ENCODE peak calls at places on chromosomes 7 and 10, in four cellular contexts. P is uterus, G is astrocyte, J is GM23338. C is an unnamed sample. For H3K27me3, the result is how much of the 10 kb centered on the place peaks cover.

GRCh38 chr10:1536341-1536740 is 201.0 kb downstream of the ADARB2 start:
- DNase-seq in G (no peak), J (no peak), P (no peak), C (no peak)

GRCh38 chr10:85400981-85401695 is 965.5 kb downstream of the GRID1 start:
- DNase-seq in P (no peak), J (no peak), G (no peak), C (no peak)

GRCh38 chr10:88490216-88490980 is 92.7 kb downstream of the RNLS start:
- DNase-seq in G (no peak), P (no peak), J (no peak), C (no peak)

GRCh38 chr7:47371733-47372368 is 210.1 kb downstream of the TNS3 start:
- DNase-seq in P (peak), G (peak), J (peak), C (peak)

GRCh38 chr7:5657901-5658300 is 123.6 kb downstream of the RNF216 start:
- DNase-seq in P (no peak), J (no peak), G (peak), C (no peak)

GRCh38 chr7:81004098-81004497 is 85.2 kb upstream of the SEMA3C start:
- DNase-seq in G (peak), J (no peak), P (no peak), C (no peak)

GRCh38 chr10:123463176-123463575 is 203.0 kb upstream of the GPR26 start:
- DNase-seq in P (no peak), J (no peak), G (no peak), C (no peak)

GRCh38 chr7:138033241-138033640 is 31.4 kb upstream of the CREB3L2 start:
- DNase-seq in J (no peak), G (no peak), P (no peak), C (no peak)

GRCh38 chr10:103767756-103768155 is 87.6 kb downstream of the SH3PXD2A start:
- DNase-seq in J (no peak), G (no peak), P (no peak), C (no peak)

DNA sequence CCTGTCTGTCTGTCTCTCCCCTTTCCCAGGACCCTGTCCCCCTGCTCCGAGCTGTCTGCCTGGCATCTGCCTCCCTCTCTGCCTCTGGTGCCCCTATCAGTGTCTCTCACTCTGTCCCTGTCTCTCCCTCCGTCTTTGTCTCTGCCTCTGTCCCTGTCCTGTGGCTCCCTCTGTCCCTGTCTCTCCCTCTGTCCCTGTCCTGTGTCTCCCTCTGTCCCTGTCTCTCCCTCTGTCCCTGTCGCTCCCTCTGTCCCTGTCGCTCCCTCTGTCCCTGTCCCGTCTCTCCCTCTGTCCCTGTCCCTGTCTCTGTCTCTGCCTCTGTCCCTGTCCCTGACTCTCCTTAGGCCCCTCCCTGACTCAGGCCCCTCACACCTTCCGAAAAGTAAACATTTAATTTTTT is 75.0 kb upstream of the PAX2 start:
- DNase-seq in J (no peak), G (no peak), P (no peak), C (no peak)
- H3K27me3 ChIP-seq in J (half or more), G (under half), P (under half), C (under half)

GRCh38 chr7:39310699-39311098 is 255.5 kb upstream of the YAE1 start:
- DNase-seq in J (peak), G (no peak), P (no peak), C (no peak)

GRCh38 chr7:39304683-39305405 is 261.4 kb upstream of the YAE1 start:
- DNase-seq in G (no peak), J (no peak), P (no peak), C (no peak)

GRCh38 chr7:39300276-39300675 is 265.9 kb upstream of the YAE1 start:
- DNase-seq in G (no peak), J (no peak), P (no peak), C (peak)

GRCh38 chr7:39304178-39304577 is 262.0 kb upstream of the YAE1 start:
- DNase-seq in G (no peak), P (no peak), J (no peak), C (no peak)

GRCh38 chr7:39306028-39306570 is 260.1 kb upstream of the YAE1 start:
- DNase-seq in P (no peak), J (no peak), G (no peak), C (no peak)
- H3K27ac ChIP-seq in P (no peak), J (no peak), G (no peak), C (no peak)

DNA sequence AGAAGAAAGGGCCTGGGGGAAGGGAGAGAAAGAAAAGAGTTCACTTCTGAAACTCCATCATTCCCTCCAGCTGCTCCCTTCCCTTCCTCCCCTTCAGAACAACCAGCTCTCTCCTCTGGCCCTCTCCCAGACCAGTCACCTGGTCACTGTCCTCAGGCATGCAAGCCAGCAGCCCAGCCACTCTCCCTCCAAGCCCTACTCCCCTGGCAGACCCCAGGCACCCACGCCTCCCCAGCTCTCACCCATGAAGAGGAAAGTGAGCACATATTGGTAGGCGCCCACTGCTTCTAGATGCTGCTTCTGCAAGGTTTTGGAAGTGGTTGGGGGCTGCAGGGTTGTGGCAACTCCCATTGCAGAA is 353 bp downstream of the MOGAT3 start:
- DNase-seq in G (no peak), J (no peak), P (no peak), C (no peak)
- H3K27me3 ChIP-seq in G (under half), J (under half), P (under half), C (under half)

DNA sequence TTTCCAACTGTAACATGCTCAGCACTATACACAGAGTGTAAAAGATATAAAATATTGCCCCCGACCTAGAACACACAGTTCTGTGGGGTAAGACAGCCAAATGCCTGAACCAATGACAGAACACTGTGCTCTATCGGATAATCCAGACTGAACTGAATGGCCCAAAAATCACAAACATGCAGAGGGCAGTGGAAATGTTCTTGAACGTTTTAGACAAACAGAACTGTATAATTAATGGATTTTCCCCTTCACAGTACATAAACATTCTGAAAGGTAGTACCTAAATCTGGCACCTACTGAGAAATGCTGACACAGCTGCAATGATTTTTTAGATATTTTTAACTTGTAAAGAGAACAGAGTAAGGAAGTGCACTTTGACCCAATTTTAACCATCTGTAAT is 33.4 kb downstream of the PARD3 start:
- DNase-seq in J (no peak), G (no peak), P (no peak), C (no peak)
- H3K27ac ChIP-seq in J (peak), G (no peak), P (peak), C (peak)

GRCh38 chr7:68550027-68550426 is 1048.2 kb upstream of the AUTS2 start:
- DNase-seq in P (no peak), J (no peak), G (no peak), C (no peak)
- H3K27me3 ChIP-seq in P (under half), J (under half), G (under half), C (under half)

DNA sequence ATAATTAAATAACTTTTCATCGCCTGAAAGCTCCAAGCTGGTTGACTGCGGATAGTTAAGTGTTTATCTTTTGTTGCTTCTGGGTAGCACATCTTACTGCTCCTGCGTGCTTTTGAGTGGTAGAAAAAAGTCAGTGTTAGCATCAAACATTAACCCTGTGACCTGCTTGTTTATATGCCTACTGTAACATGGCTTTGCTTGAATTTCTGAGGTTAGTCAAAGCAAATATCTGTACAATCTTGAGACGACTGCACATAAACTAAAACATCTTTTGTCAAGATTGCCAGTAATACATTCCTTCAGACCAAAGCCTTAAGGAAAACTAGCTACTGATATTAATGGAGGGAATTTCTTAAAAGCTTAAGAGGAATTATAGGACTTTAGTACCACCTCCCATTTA is 163.6 kb downstream of the BAMBI start:
- DNase-seq in G (peak), P (no peak), J (no peak), C (no peak)
- H3K27ac ChIP-seq in G (peak), P (peak), J (no peak), C (no peak)

GRCh38 chr7:106588576-106589494 is 72.1 kb downstream of the CCDC71L start:
- DNase-seq in P (no peak), J (no peak), G (no peak), C (no peak)

GRCh38 chr7:106584914-106585759 is 75.8 kb downstream of the CCDC71L start:
- DNase-seq in G (no peak), P (no peak), J (no peak), C (no peak)

GRCh38 chr7:106582365-106582764 is 78.6 kb downstream of the CCDC71L start:
- DNase-seq in P (no peak), J (peak), G (no peak), C (no peak)

GRCh38 chr7:106583706-106584690 is 77.0 kb downstream of the CCDC71L start:
- DNase-seq in G (no peak), J (no peak), P (no peak), C (no peak)

DNA sequence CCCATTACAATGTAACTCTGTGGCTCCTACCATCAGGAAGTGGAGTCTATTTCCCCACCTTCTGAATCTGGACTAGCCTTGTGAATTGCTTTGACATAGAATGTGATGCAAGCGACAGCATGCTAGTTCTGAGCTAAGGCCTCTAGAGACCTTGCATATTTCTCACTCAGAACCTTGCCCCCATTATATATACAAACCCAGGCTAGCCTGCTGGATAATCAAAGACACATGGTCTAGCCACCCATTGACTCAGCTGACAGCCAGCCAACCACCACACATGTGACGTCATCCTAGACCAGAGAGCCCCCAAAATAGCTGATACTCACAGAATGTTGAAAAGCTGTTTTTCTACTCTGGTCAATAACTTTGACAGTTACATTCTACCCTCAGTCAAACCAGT is 77.8 kb downstream of the CCDC71L start:
- DNase-seq in G (peak), P (no peak), J (no peak), C (no peak)
- H3K27me3 ChIP-seq in G (under half), P (under half), J (under half), C (under half)

GRCh38 chr10:62068464-62068863 is 167.0 kb downstream of the ARID5B start:
- DNase-seq in G (no peak), J (no peak), P (no peak), C (peak)

GRCh38 chr10:62063795-62064472 is 162.4 kb downstream of the ARID5B start:
- DNase-seq in P (peak), G (no peak), J (no peak), C (no peak)

GRCh38 chr10:62069452-62070191 is 168.1 kb downstream of the ARID5B start:
- DNase-seq in J (no peak), P (no peak), G (no peak), C (no peak)

GRCh38 chr10:62071846-62072281 is 170.4 kb downstream of the ARID5B start:
- DNase-seq in G (peak), P (no peak), J (no peak), C (no peak)

DNA sequence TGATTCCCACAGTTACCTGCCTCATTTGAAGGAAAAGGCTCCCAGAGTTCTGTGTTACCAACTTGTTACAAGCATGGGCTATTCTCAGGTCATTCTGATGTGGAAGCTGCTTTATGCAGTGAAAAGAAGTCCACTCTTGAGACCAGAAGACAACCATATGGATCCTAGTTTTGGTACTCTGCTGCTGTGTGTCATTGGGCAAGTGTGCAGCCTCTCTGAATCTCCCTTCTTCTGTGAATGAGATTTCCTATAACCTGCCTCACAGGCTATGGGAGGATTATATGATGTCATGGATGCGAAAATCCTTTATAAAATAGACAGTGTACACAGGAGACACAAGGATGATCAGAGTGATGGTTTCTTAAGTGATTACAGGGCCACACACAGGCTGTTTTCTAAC is 166.1 kb downstream of the ARID5B start:
- DNase-seq in J (no peak), P (no peak), G (no peak), C (no peak)
- H3K27ac ChIP-seq in J (no peak), P (peak), G (no peak), C (peak)